ENCODE peak calls at places on chromosomes 1 and 21, in eight cellular contexts. W is HepG2, Y is GM23338, E is Panc1, G is upper lobe of left lung, L is upper lobe of right lung, F is left lung, M is pancreas. V is an unnamed sample. For H3K4me1, the result is how much of the 10 kb centered on the place peaks cover.

GRCh38 chr1:64133036-64133435 is 70.4 kb upstream of the UBE2U start:
- ATAC-seq in M (peak), Y (no peak), E (no peak), G (no peak), L (no peak), W (no peak), F (peak), V (no peak)

GRCh38 chr1:116987256-116987555 is 14.4 kb upstream of the CD101 start:
- ATAC-seq in W (no peak), G (no peak), E (no peak), Y (peak), F (no peak), L (no peak), M (peak), V (no peak)

GRCh38 chr1:116529681-116530080 is 41.1 kb downstream of the CD58 start:
- ATAC-seq in L (no peak), G (no peak), F (no peak), W (no peak), Y (no peak), M (no peak), E (no peak), V (no peak)

GRCh38 chr1:14660795-14661194 is 62.3 kb downstream of the KAZN start:
- ATAC-seq in F (no peak), L (no peak), W (no peak), M (no peak), G (no peak), Y (no peak), E (no peak), V (peak)

GRCh38 chr1:40985875-40986274 is 6.4 kb downstream of the CTPS1 start:
- ATAC-seq in M (no peak), E (no peak), W (no peak), G (no peak), Y (no peak), F (no peak), L (no peak), V (no peak)

GRCh38 chr1:169090900-169091311 is 15.6 kb upstream of the ATP1B1 start:
- ATAC-seq in E (no peak), W (no peak), F (no peak), M (no peak), Y (peak), G (no peak), L (no peak), V (no peak)

GRCh38 chr1:40014253-40014706 is 26.2 kb upstream of the CAP1 start:
- ATAC-seq in E (no peak), Y (no peak), F (no peak), L (no peak), M (no peak), W (no peak), G (no peak), V (no peak)

GRCh38 chr1:175273656-175274055 is 81.1 kb upstream of the KIAA0040 start:
- ATAC-seq in M (no peak), W (no peak), L (no peak), E (no peak), F (no peak), G (no peak), Y (no peak), V (peak)

GRCh38 chr1:9399510-9400424 is 107.1 kb downstream of the SPSB1 start:
- ATAC-seq in W (peak), E (peak), L (no peak), M (peak), G (peak), Y (peak), F (peak), V (peak)

GRCh38 chr1:55580845-55581332 is 365.7 kb upstream of the USP24 start:
- ATAC-seq in E (no peak), G (peak), L (peak), F (peak), W (no peak), Y (no peak), M (no peak), V (peak)

GRCh38 chr1:237126180-237126579 is 84.2 kb downstream of the RYR2 start:
- ATAC-seq in Y (no peak), E (no peak), G (peak), L (no peak), M (no peak), W (no peak), F (no peak), V (no peak)

GRCh38 chr1:156111355-156111962 is 3.1 kb upstream of the LMNA start:
- ATAC-seq in L (no peak), F (no peak), Y (no peak), M (no peak), E (no peak), W (no peak), G (no peak), V (no peak)

GRCh38 chr21:15795533-15795932 is 65.8 kb downstream of the USP25 start:
- ATAC-seq in F (no peak), L (no peak), G (no peak), E (no peak), M (no peak), Y (no peak), W (no peak), V (no peak)

GRCh38 chr1:51290489-51290847 is 39.9 kb downstream of the TTC39A start:
- ATAC-seq in Y (no peak), F (no peak), E (no peak), M (no peak), L (no peak), W (no peak), G (no peak), V (no peak)

GRCh38 chr1:34884961-34885360 is 25.4 kb upstream of the SMIM12 start:
- ATAC-seq in Y (peak), W (peak), F (no peak), E (peak), L (no peak), M (no peak), G (no peak), V (no peak)

GRCh38 chr1:85330711-85331290 is 54.4 kb upstream of the BCL10 start:
- ATAC-seq in G (peak), L (peak), E (no peak), M (peak), W (no peak), Y (no peak), F (peak), V (peak)

GRCh38 chr1:39115271-39116110 is 89.0 kb upstream of the MACF1 start:
- ATAC-seq in W (no peak), E (no peak), L (peak), Y (no peak), G (no peak), F (peak), M (peak), V (no peak)

GRCh38 chr1:92790867-92791266 is 6.0 kb upstream of the EVI5 start:
- ATAC-seq in F (no peak), M (no peak), E (no peak), G (no peak), Y (no peak), L (no peak), W (no peak), V (no peak)

GRCh38 chr1:198627436-198628063 is 11.3 kb upstream of the PTPRC start:
- ATAC-seq in E (no peak), F (no peak), W (no peak), Y (no peak), G (no peak), M (no peak), L (no peak), V (no peak)

GRCh38 chr1:247445775-247446364 is 12.0 kb downstream of the OR2B11 start:
- ATAC-seq in E (no peak), G (no peak), L (peak), W (no peak), F (peak), M (peak), Y (no peak), V (peak)

GRCh38 chr1:39617488-39618049 is 21.9 kb downstream of the HEYL start:
- ATAC-seq in M (no peak), W (no peak), E (no peak), Y (no peak), G (no peak), F (no peak), L (no peak), V (no peak)

GRCh38 chr1:3651939-3652537 is at the start of gene TP73:
- ATAC-seq in Y (peak), G (no peak), M (no peak), F (peak), W (peak), L (peak), E (peak), V (no peak)

GRCh38 chr21:46119565-46120271 is 21.8 kb downstream of the COL6A2 start:
- ATAC-seq in F (no peak), Y (no peak), E (peak), L (no peak), W (no peak), M (no peak), G (no peak), V (no peak)

GRCh38 chr1:201841265-201841912 is 12.4 kb downstream of the IPO9 start:
- ATAC-seq in L (no peak), W (no peak), F (no peak), G (no peak), M (no peak), E (no peak), Y (no peak), V (no peak)

GRCh38 chr1:201126832-201127754 is at the start of gene ASCL5:
- ATAC-seq in F (peak), E (peak), Y (peak), W (peak), L (peak), M (peak), G (peak), V (no peak)

GRCh38 chr1:235945775-235946565 is 79.3 kb upstream of the LYST start:
- ATAC-seq in M (peak), G (peak), L (peak), W (peak), Y (no peak), E (peak), F (peak), V (peak)

GRCh38 chr1:64912191-64912590 is 54.2 kb downstream of the JAK1 start:
- ATAC-seq in M (no peak), W (no peak), Y (no peak), L (no peak), F (no peak), E (no peak), G (no peak), V (no peak)

GRCh38 chr1:19310720-19311502 is 1.0 kb downstream of the AKR7A2 start:
- ATAC-seq in G (no peak), L (no peak), E (no peak), F (peak), Y (peak), M (peak), W (peak), V (no peak)

GRCh38 chr1:31428436-31429221 is 15.6 kb downstream of the SERINC2 start:
- ATAC-seq in G (no peak), Y (no peak), W (no peak), L (no peak), F (no peak), E (no peak), M (no peak), V (no peak)

GRCh38 chr1:31427322-31427721 is 14.3 kb downstream of the SERINC2 start:
- ATAC-seq in G (no peak), M (no peak), L (no peak), E (no peak), Y (no peak), W (no peak), F (no peak), V (no peak)

GRCh38 chr1:31424568-31424967 is 11.6 kb downstream of the SERINC2 start:
- ATAC-seq in L (no peak), Y (no peak), W (no peak), G (no peak), M (no peak), E (no peak), F (no peak), V (no peak)

GRCh38 chr1:31425301-31426081 is 12.5 kb downstream of the SERINC2 start:
- ATAC-seq in E (no peak), G (no peak), F (no peak), L (no peak), W (no peak), Y (no peak), M (no peak), V (no peak)

GRCh38 chr1:31426249-31426922 is 13.4 kb downstream of the SERINC2 start:
- ATAC-seq in Y (no peak), W (no peak), G (no peak), M (no peak), L (no peak), E (no peak), F (no peak), V (no peak)
- H3K4me1 ChIP-seq in Y (under half), W (half or more), G (under half), M (under half), L (under half), E (under half), F (under half), V (under half)

DNA sequence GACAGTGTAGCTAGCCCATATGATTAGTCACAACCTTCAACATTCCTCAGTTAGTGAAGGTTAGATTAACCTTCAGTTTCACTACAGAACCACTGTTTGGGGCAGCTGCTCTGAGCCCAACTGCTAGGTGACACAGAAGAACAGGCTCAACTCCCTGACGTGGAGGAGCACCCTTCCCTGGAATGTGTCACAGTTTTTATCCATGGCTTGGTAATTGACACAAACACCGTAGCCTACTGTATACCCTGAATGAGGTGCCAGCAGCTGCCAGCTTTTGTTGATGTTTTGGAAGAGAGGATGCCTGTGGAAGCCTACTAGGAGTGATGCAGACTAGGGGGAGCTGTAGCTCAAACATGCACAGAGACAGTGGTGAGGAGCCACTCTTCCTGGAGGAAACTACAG is 56.6 kb upstream of the CR2 start:
- ATAC-seq in G (no peak), Y (peak), E (peak), F (no peak), W (no peak), M (peak), L (peak), V (no peak)
- TF ChIP-seq CTCF in G (no peak), Y (peak), E (peak), F (no peak), W (no peak), M (no peak), L (no peak), V (no peak)

GRCh38 chr1:167717351-167717750 is 4.4 kb upstream of the MPZL1 start:
- ATAC-seq in F (no peak), G (no peak), Y (no peak), L (no peak), W (no peak), E (no peak), M (no peak), V (no peak)

GRCh38 chr1:167720965-167721616 is 691 bp upstream of the MPZL1 start:
- ATAC-seq in F (peak), W (peak), M (peak), L (peak), E (peak), G (peak), Y (peak), V (no peak)

GRCh38 chr1:167722152-167722869 is 529 bp downstream of the MPZL1 start:
- ATAC-seq in Y (peak), L (peak), E (peak), M (peak), G (peak), F (peak), W (peak), V (peak)

GRCh38 chr1:167721617-167722151 is at the start of gene MPZL1:
- ATAC-seq in Y (peak), G (peak), L (peak), M (peak), F (peak), E (peak), W (peak), V (peak)

DNA sequence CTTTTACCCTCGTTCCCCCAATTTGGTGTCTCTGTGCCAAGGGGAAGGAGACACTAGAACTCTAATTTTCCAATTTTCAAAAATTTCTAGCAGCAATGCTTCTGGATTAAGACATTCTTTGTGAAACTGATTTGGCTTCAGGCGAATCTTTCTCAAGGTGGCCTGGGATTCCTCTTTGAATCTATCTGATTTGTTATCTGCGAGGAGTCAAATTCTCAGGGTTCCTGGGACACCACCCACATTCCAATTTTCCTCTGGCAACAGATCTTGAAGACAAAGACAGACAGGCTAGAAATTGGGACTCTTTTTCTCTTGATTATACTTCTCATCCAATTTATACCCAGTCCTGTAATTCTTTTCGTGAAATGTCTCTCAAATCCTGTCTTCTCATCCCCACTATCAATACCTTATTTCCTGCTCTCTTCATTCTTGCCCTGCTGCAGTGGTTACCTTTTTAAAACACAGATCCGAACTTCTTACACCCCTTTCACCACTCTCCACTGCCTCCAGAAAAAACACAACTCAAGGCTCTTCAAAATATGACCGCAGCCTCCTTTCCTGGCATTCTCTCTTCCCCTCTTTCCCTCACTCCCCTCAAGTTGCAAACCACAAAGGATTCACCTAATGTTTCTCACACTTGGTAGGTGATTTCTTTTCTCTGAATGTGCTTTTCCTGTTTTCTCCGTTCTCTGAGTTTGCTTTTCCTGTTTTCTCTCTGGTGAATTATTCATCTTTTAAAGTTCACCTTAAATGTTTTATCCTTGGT is 2.7 kb upstream of the MPZL1 start:
- ATAC-seq in W (no peak), Y (no peak), G (no peak), F (no peak), L (no peak), E (no peak), M (no peak), V (no peak)
- H3K4me1 ChIP-seq in W (half or more), Y (under half), G (under half), F (under half), L (under half), E (under half), M (under half), V (under half)

GRCh38 chr1:100538935-100539835 is 1.2 kb downstream of the GPR88 start:
- ATAC-seq in L (peak), F (peak), Y (peak), W (peak), M (peak), E (peak), G (no peak), V (peak)
- TF ChIP-seq CTCF in L (no peak), F (no peak), Y (no peak), W (peak), M (no peak), E (peak), G (no peak), V (no peak)

DNA sequence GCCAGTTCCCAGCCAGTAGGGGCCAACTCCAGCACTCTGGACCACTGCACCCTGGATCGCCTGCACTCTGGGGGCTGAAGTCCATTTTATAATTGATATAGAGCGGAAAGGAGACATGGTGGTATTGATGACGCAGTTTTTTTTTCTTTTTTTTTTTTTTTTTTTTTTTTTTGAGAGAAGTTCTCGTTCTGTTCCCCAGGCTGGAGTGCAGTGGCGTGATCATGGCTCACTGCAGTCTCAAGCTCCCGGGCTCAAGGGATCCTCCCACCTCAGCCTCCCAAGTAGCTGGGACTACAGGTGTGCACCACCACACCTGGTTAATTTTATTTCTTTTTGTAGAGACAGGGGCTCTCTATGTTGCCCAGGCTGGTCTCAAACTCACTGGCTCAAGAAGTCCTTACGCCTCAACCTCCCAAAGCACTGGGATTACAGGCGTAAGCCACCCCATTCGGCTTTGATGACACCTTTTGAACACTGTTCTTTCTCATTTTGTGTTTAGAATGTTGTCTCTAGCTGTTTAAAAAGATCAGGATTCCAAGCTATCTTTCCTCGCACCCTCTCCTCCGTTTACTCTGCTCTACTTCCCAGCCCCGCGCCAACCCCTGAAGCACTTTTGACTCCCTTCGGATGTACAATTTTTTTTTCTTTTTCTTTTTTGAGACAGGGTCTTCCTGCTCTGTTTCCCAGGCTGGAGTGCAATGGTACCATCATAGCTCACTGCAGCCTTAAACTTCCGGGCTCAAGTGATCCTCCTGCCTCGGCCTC is 960 bp downstream of the MX2 start:
- ATAC-seq in E (no peak), G (no peak), L (no peak), F (no peak), Y (no peak), M (no peak), W (no peak), V (no peak)
- H3K4me1 ChIP-seq in E (under half), G (under half), L (under half), F (under half), Y (under half), M (under half), W (half or more), V (under half)

V was measured in gastroesophageal sphincter.